ENCODE peak calls at places on chromosomes 5 and 9, in seven cellular contexts. E is memory B cell; K is small intestine; U is activated naive CD8-positive, alpha-beta T cell treated with anti-CD3 and anti-CD28 coated beads for 36 hours; Q is astrocyte of the spinal cord; D is RWPE1; H is activated CD4-positive, CD25-positive, alpha-beta regulatory T cell. C is an unnamed sample.

GRCh38 chr9:129580211-129580915 is 40.5 kb downstream of the C9orf50 start:
- DNase-seq in E (no peak), K (no peak), U (peak), Q (no peak), D (no peak), H (no peak), C (no peak)

GRCh38 chr9:137634016-137634415 is 15.2 kb downstream of the EHMT1 start:
- DNase-seq in E (no peak), K (no peak), U (no peak), Q (no peak), D (no peak), H (no peak), C (no peak)

GRCh38 chr5:150270546-150271295 is 18.9 kb downstream of the CAMK2A start:
- DNase-seq in E (no peak), K (no peak), U (no peak), Q (no peak), D (peak), H (no peak), C (no peak)

GRCh38 chr9:106964822-106965525 is 102.0 kb downstream of the ZNF462 start:
- DNase-seq in E (no peak), K (no peak), U (no peak), Q (no peak), D (peak), H (no peak), C (no peak)

GRCh38 chr5:170522211-170523128 is 18.6 kb downstream of the KCNIP1 start:
- DNase-seq in E (no peak), K (no peak), U (no peak), Q (peak), D (peak), H (no peak), C (peak)

GRCh38 chr9:37248651-37249163 is 128.3 kb downstream of the ZCCHC7 start:
- DNase-seq in E (no peak), K (no peak), U (no peak), Q (no peak), D (no peak), H (no peak), C (no peak)

GRCh38 chr5:132237670-132238069 is 10.0 kb upstream of the P4HA2 start:
- DNase-seq in E (no peak), K (peak), U (no peak), Q (no peak), D (no peak), H (no peak), C (no peak)

GRCh38 chr9:23587903-23588302 is 238.1 kb downstream of the ELAVL2 start:
- DNase-seq in E (no peak), K (no peak), U (no peak), Q (no peak), D (no peak), H (no peak), C (no peak)

GRCh38 chr5:132005591-132005990 is 5.9 kb downstream of the ACSL6 start:
- DNase-seq in E (no peak), K (no peak), U (no peak), Q (no peak), D (no peak), H (no peak), C (no peak)

GRCh38 chr5:110040178-110040577 is 350.5 kb downstream of the MAN2A1 start:
- DNase-seq in E (no peak), K (peak), U (no peak), Q (no peak), D (no peak), H (no peak), C (peak)

GRCh38 chr5:102911973-102912372 is 156.9 kb downstream of the PAM start:
- DNase-seq in E (no peak), K (no peak), U (no peak), Q (peak), D (peak), H (no peak), C (peak)

GRCh38 chr5:136066705-136067271 is 38.0 kb downstream of the TGFBI start:
- DNase-seq in E (no peak), K (no peak), U (no peak), Q (no peak), D (no peak), H (no peak), C (peak)

GRCh38 chr9:69173891-69174644 is at the start of gene TJP2:
- DNase-seq in E (peak), K (no peak), U (peak), Q (peak), D (peak), H (no peak), C (peak)

GRCh38 chr5:88722546-88722945 is 160.4 kb downstream of the MEF2C start:
- DNase-seq in E (no peak), K (no peak), U (no peak), Q (no peak), D (no peak), H (no peak), C (no peak)